ENCODE peak calls at places on chromosome 5, in seven cellular contexts. W, J, C, D, Q, E and G are unnamed samples.

GRCh38 chr5:118611332-118611945 is 376.9 kb downstream of the DTWD2 start:
- DNase-seq in W (peak), J (peak), C (peak), D (no peak), Q (peak), E (no peak), G (no peak)

GRCh38 chr5:53469946-53470687 is 10.3 kb upstream of the FST start:
- DNase-seq in W (peak), J (no peak), C (peak), D (no peak), Q (no peak), E (no peak), G (no peak)

GRCh38 chr5:35819026-35819425 is 37.7 kb upstream of the IL7R start:
- DNase-seq in W (no peak), J (no peak), C (no peak), D (no peak), Q (no peak), E (no peak), G (no peak)

GRCh38 chr5:38237681-38238080 is 20.7 kb upstream of the EGFLAM start:
- DNase-seq in W (no peak), J (no peak), C (no peak), D (no peak), Q (no peak), E (no peak), G (no peak)

GRCh38 chr5:81286059-81286617 is 15.2 kb upstream of the ZCCHC9 start:
- DNase-seq in W (no peak), J (no peak), C (no peak), D (no peak), Q (no peak), E (no peak), G (no peak)

GRCh38 chr5:169762338-169763095 is 125.4 kb downstream of the DOCK2 start:
- DNase-seq in W (no peak), J (peak), C (peak), D (no peak), Q (no peak), E (no peak), G (no peak)

GRCh38 chr5:77463905-77464304 is 28.2 kb downstream of the WDR41 start:
- DNase-seq in W (no peak), J (peak), C (no peak), D (no peak), Q (no peak), E (no peak), G (no peak)

GRCh38 chr5:157049605-157050004 is 9.3 kb downstream of the HAVCR1 start:
- DNase-seq in W (no peak), J (no peak), C (peak), D (no peak), Q (no peak), E (no peak), G (no peak)

GRCh38 chr5:91158011-91158410 is 225.1 kb downstream of the ARRDC3 start:
- DNase-seq in W (no peak), J (no peak), C (no peak), D (no peak), Q (no peak), E (no peak), G (no peak)

GRCh38 chr5:104048231-104048630 is 485.6 kb upstream of the NUDT12 start:
- DNase-seq in W (no peak), J (no peak), C (no peak), D (no peak), Q (no peak), E (no peak), G (no peak)

GRCh38 chr5:13909271-13909670 is 35.2 kb downstream of the DNAH5 start:
- DNase-seq in W (no peak), J (no peak), C (no peak), D (no peak), Q (no peak), E (no peak), G (no peak)

GRCh38 chr5:22560115-22560514 is 293.0 kb downstream of the CDH12 start:
- DNase-seq in W (no peak), J (peak), C (peak), D (no peak), Q (no peak), E (no peak), G (peak)

GRCh38 chr5:132777209-132778069 is at the start of gene SEPTIN8:
- DNase-seq in W (no peak), J (peak), C (peak), D (no peak), Q (peak), E (peak), G (no peak)

GRCh38 chr5:72242796-72243475 is 77.1 kb downstream of the MRPS27 start:
- DNase-seq in W (no peak), J (no peak), C (no peak), D (no peak), Q (no peak), E (no peak), G (no peak)

GRCh38 chr5:141491323-141492167 is 2.7 kb downstream of the PCDHGC5 start:
- DNase-seq in W (no peak), J (no peak), C (no peak), D (no peak), Q (peak), E (no peak), G (no peak)

GRCh38 chr5:1390861-1391600 is 46.1 kb upstream of the CLPTM1L start:
- DNase-seq in W (no peak), J (no peak), C (no peak), D (no peak), Q (no peak), E (peak), G (no peak)

GRCh38 chr5:160926428-160926827 is 74.4 kb upstream of the ATP10B start:
- DNase-seq in W (peak), J (no peak), C (no peak), D (no peak), Q (no peak), E (no peak), G (no peak)

GRCh38 chr5:80973027-80973426 is 12.9 kb downstream of the RASGRF2 start:
- DNase-seq in W (no peak), J (no peak), C (no peak), D (no peak), Q (no peak), E (no peak), G (no peak)

GRCh38 chr5:173313311-173313710 is 14.9 kb downstream of the STC2 start:
- DNase-seq in W (no peak), J (no peak), C (no peak), D (no peak), Q (no peak), E (no peak), G (no peak)

GRCh38 chr5:150412319-150413175 is at the start of gene CD74:
- DNase-seq in W (peak), J (no peak), C (peak), D (peak), Q (peak), E (peak), G (no peak)

DNA sequence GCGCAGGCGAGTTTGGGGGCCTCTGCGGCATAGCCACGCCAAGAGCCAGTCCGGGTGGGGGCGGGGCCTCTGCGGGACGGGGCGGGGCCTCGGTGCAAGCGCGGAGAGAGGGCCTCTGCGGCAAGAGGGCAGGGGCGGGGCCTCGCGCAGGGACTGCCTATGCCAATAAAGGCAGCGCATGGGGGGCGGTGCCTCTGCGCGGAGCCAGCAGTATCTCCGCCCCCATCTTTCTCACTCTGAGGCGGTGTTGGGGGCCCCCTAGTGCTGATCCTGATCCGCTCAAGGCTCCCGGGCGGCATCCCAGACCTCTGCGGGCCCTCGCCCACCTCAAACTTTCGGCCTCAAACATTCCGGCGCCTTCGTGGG is 9.2 kb upstream of the GPRIN1 start:
- DNase-seq in W (no peak), J (peak), C (peak), D (no peak), Q (peak), E (peak), G (peak)
- H3K4me3 ChIP-seq in W (no peak), J (no peak), C (no peak), D (no peak), Q (no peak), E (no peak), G (peak)

DNA sequence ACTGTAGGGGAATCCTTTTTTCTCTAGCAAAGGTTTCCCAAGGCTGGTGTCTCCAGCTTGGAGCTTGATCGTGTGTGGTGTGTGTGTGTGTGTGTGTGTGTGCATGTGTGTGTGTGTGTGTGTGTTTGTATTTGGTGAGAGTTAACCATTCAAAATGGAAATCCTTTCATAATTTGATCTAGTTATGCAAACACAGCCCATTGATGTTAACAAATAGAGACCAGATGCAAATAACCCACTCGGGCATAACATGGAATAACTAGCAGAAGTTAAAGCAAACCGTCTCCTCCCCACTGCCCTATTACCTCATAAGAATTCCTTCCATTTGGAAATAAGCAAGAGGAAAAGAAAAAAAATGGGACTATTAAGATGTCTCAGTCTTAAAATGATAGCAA is 24.9 kb upstream of the ZSWIM6 start:
- DNase-seq in W (no peak), J (no peak), C (peak), D (no peak), Q (no peak), E (no peak), G (no peak)
- H3K4me3 ChIP-seq in W (no peak), J (no peak), C (peak), D (no peak), Q (peak), E (no peak), G (no peak)

GRCh38 chr5:178931846-178932760 is 8.9 kb upstream of the ZNF454 start:
- DNase-seq in W (no peak), J (no peak), C (no peak), D (no peak), Q (no peak), E (no peak), G (no peak)
- H3K4me3 ChIP-seq in W (no peak), J (no peak), C (no peak), D (no peak), Q (no peak), E (no peak), G (no peak)

GRCh38 chr5:111256128-111256527 is 31.9 kb downstream of the CAMK4 start:
- DNase-seq in W (no peak), J (no peak), C (no peak), D (no peak), Q (peak), E (no peak), G (no peak)
- H3K4me3 ChIP-seq in W (no peak), J (no peak), C (no peak), D (no peak), Q (no peak), E (no peak), G (no peak)